ENCODE peak calls at places on chromosomes 5 and 9, in five cellular contexts. U is thyroid gland; N is skeletal muscle cell; R is effector memory CD4-positive, alpha-beta T cell; M is fibroblast of mammary gland. F is an unnamed sample.

GRCh38 chr5:149135536-149136201 is 5.6 kb upstream of the ABLIM3 start:
- DNase-seq in R (no peak), U (no peak), M (peak), N (peak), F (peak)

GRCh38 chr5:141039517-141039916 is 11.7 kb upstream of the PCDHB1 start:
- DNase-seq in M (no peak), R (no peak), U (peak), N (no peak), F (no peak)

GRCh38 chr9:83630938-83631457 is 8.1 kb downstream of the IDNK start:
- DNase-seq in R (no peak), N (no peak), U (no peak), M (no peak), F (no peak)

GRCh38 chr9:19358691-19359090 is 21.3 kb downstream of the RPS6 start:
- DNase-seq in M (no peak), U (no peak), R (no peak), N (no peak), F (no peak)

GRCh38 chr9:36532353-36532752 is 40.3 kb upstream of the MELK start:
- DNase-seq in M (no peak), U (no peak), R (no peak), N (no peak), F (no peak)

GRCh38 chr5:93581738-93582414 is 857 bp upstream of the NR2F1-AS1 start:
- DNase-seq in U (no peak), M (peak), R (no peak), N (peak), F (peak)

GRCh38 chr5:177987326-177987725 is 8.7 kb downstream of the PROP1 start:
- DNase-seq in U (no peak), N (no peak), M (no peak), R (no peak), F (no peak)

GRCh38 chr9:124259273-124260078 is 1.7 kb downstream of the NEK6 start:
- DNase-seq in U (peak), M (peak), R (no peak), N (peak), F (peak)

GRCh38 chr9:8857330-8858249 is 1058.0 kb upstream of the DMAC1 start:
- DNase-seq in N (no peak), M (peak), R (no peak), U (peak), F (no peak)

GRCh38 chr5:56077796-56078233 is 83.1 kb upstream of the IL6ST start:
- DNase-seq in M (no peak), U (no peak), N (no peak), R (no peak), F (no peak)

GRCh38 chr5:81022688-81023084 is 62.5 kb downstream of the RASGRF2 start:
- DNase-seq in U (no peak), M (no peak), N (no peak), R (no peak), F (no peak)

GRCh38 chr5:75337366-75338021 is 474 bp downstream of the HMGCR start:
- DNase-seq in N (no peak), M (peak), R (peak), U (no peak), F (no peak)

GRCh38 chr9:137506274-137506673 is 43.9 kb downstream of the PNPLA7 start:
- DNase-seq in R (no peak), U (peak), N (no peak), M (no peak), F (no peak)

GRCh38 chr9:132942541-132943182 is 1.8 kb downstream of the TSC1 start:
- DNase-seq in M (peak), R (no peak), U (no peak), N (no peak), F (no peak)
- H3K4me3 ChIP-seq in M (no peak), R (no peak), U (no peak), N (no peak), F (no peak)

GRCh38 chr9:129336130-129336528 is 158.1 kb upstream of the IER5L start:
- DNase-seq in N (no peak), U (no peak), M (peak), R (no peak), F (peak)
- H3K4me3 ChIP-seq in N (no peak), U (no peak), M (no peak), R (peak), F (no peak)

DNA sequence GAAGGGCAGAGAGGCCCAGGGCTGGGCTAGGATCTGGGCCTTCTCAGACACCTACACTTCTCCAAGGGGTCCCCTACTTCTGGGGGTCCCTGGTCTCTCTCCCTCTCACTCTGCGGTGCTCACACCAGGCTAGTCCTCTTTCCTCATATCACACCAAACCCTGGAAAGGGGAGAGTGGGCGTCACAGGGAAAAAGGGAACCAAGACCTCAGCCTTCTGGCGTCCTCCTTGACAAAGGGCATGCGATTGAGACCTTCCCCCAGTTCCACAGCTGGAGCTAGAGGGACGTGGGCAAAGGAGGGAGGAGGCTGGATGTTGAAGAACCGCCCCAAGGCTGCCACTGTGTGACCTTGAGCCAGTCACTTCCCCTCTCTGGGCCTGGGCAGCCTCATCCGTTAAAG is 18.5 kb upstream of the TOR2A start:
- DNase-seq in R (no peak), N (no peak), U (no peak), M (no peak), F (no peak)
- H3K4me3 ChIP-seq in R (no peak), N (no peak), U (no peak), M (no peak), F (no peak)

GRCh38 chr5:151022511-151023018 is 2.2 kb downstream of the GPX3 start:
- DNase-seq in R (no peak), U (peak), M (peak), N (no peak), F (no peak)
- H3K4me3 ChIP-seq in R (no peak), U (peak), M (no peak), N (no peak), F (no peak)

GRCh38 chr5:176532795-176533194 is 4.4 kb downstream of the RNF44 start:
- DNase-seq in M (no peak), N (no peak), U (no peak), R (no peak), F (no peak)

GRCh38 chr5:176533894-176534611 is 3.1 kb downstream of the RNF44 start:
- DNase-seq in M (no peak), N (no peak), R (peak), U (peak), F (no peak)

GRCh38 chr5:176531902-176532493 is 5.2 kb downstream of the RNF44 start:
- DNase-seq in N (no peak), R (no peak), U (no peak), M (no peak), F (no peak)

GRCh38 chr5:176534640-176535039 is 2.6 kb downstream of the RNF44 start:
- DNase-seq in R (no peak), N (no peak), U (peak), M (no peak), F (no peak)

DNA sequence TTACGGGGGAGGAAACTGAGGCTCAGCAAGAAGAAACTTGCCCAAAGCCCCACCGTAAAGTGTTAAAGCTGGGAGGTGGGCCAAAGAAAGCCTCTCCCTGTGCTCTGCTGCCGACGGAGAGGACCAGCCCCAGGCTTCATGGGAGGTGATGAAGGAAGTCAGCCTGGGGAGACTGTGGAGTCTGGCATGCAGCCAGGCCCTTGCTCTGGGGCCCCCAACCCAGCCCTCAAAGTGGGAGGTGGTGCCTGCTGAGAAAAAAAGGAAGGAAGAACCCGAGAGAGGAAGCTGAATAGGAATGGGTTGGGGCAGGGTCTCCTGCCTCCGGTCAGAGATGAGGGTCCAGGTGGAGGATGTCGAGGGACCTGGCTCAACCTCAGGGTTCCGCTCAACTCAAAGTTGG is 3.8 kb downstream of the RNF44 start:
- DNase-seq in N (no peak), M (no peak), R (no peak), U (no peak), F (no peak)
- H3K4me3 ChIP-seq in N (no peak), M (no peak), R (peak), U (no peak), F (no peak)

DNA sequence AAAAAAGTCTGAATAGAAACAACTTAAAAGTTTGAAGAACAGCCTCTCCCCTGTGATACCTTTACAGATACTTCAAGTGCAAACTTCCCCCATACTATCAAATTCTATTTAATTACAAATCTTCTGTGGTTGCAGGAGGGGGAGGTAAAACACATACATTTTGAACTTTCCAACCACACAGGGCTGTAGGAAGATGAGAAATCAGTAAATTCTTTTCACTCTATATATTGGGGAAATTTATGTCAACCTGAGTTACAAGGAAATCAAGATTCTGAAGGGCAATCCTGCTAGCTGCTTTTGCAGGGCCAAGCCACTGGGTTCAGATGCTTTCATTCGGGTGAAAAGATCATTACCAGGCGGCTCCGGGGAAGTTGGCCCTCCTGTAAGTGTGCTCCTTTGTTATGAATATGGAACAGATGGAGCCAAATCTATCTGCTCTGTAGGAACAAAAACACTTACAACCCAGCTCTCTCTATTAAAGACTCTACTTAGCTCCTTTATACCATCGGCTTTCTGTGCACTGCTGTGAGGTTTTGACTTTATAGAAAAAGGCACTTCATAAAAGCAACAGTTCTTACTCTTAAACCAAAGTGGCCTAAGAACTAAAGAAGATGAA is 269.2 kb downstream of the EFNA5 start:
- DNase-seq in R (no peak), M (no peak), N (no peak), U (no peak), F (no peak)
- H3K4me3 ChIP-seq in R (no peak), M (no peak), N (no peak), U (no peak), F (no peak)

DNA sequence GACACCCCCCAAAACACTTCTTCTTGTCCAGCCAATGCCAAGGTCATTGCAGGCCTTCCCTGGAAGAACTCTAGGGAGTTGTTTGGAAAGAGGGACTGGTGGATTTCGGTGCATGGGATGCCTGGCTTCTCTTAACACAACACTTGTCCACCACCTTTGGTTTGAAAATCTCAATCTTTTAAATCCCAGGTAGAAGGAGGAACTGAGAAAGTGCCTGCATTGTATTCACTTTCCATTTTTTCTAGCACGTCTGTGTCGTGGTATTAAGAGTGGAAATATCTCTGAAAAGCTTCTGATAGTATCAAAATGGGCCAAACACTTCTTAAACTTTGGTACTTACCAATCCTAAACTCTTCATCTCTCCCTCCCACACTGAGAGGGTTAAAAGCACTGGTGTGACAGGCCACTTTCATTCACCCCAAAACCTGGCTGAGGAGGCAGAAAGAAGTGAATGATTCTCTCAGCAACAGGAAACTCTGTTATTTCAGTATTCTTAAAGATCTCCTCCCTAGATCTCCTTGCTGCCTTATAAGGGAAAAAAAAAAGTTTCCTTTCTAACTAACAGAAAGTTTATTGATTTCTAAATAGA is 3.8 kb upstream of the NFIB start:
- DNase-seq in N (no peak), R (no peak), U (no peak), M (no peak), F (no peak)
- H3K4me3 ChIP-seq in N (no peak), R (no peak), U (no peak), M (no peak), F (peak)